ENCODE peak calls at places on chromosomes 1 and 21, in nine cellular contexts. D, Q, T, A, C, I, B, H and V are unnamed samples.

GRCh38 chr1:15430787-15431570 is 7.3 kb upstream of the CTRC start:
- DNase-seq in Q (peak; percentile 61), A (peak; percentile 49), I (no peak), B (peak; percentile 46), D (peak; percentile 76), H (peak; percentile 43), C (peak; percentile 74), T (peak; percentile 36), V (no peak)

GRCh38 chr1:54309631-54310366 is 96.4 kb downstream of the SSBP3 start:
- DNase-seq in D (no peak), H (no peak), C (no peak), B (no peak), Q (no peak), A (peak; percentile 58), I (no peak), T (no peak), V (peak; percentile 22)

GRCh38 chr1:161779393-161779792 is 13.3 kb downstream of the ATF6 start:
- DNase-seq in Q (no peak), D (no peak), A (no peak), B (no peak), C (no peak), T (no peak), I (no peak), H (no peak), V (no peak)

GRCh38 chr1:40389871-40390560 is 16.5 kb downstream of the SMAP2 start:
- DNase-seq in T (no peak), D (no peak), B (peak; percentile 73), Q (no peak), H (no peak), C (no peak), I (peak; percentile 89), A (no peak), V (no peak)

GRCh38 chr1:240385985-240386978 is 225.7 kb downstream of the GREM2 start:
- DNase-seq in A (no peak), T (no peak), D (no peak), H (no peak), C (no peak), B (peak; percentile 87), I (peak; percentile 86), Q (no peak), V (no peak)

GRCh38 chr1:99642053-99642452 is 3.9 kb upstream of the PALMD start:
- DNase-seq in H (no peak), Q (no peak), D (no peak), B (no peak), A (no peak), C (no peak), T (no peak), I (no peak), V (no peak)

GRCh38 chr1:51663105-51663504 is 46.2 kb downstream of the OSBPL9 start:
- DNase-seq in T (no peak), Q (no peak), B (no peak), I (no peak), D (no peak), H (no peak), A (no peak), C (no peak), V (no peak)

GRCh38 chr1:235843458-235843857 is 23.2 kb downstream of the LYST start:
- DNase-seq in H (peak; percentile 56), B (peak; percentile 67), D (no peak), T (no peak), Q (no peak), I (no peak), A (no peak), C (peak; percentile 52), V (no peak)

GRCh38 chr1:25566730-25567341 is 23.4 kb downstream of the LDLRAP1 start:
- DNase-seq in T (peak; percentile 43), I (peak; percentile 80), C (no peak), H (no peak), A (peak; percentile 60), Q (no peak), B (no peak), D (no peak), V (no peak)

GRCh38 chr1:169941982-169942830 is 48.5 kb upstream of the SCYL3 start:
- DNase-seq in Q (no peak), I (peak; percentile 65), B (peak; percentile 21), H (no peak), T (no peak), D (no peak), C (no peak), A (no peak), V (no peak)

GRCh38 chr21:45029298-45029967 is 44.9 kb upstream of the ADARB1 start:
- DNase-seq in A (no peak), C (no peak), Q (peak; percentile 90), I (no peak), H (no peak), D (no peak), T (peak; percentile 5), B (peak; percentile 42), V (peak; percentile 33)